ENCODE peak calls at places on chromosomes 12 and 14, in seven cellular contexts. M, Y, R, O, I, D and L are unnamed samples.
A peak's percentile ranks its signal among the peaks of the same experiment; 100 is the strongest.

GRCh38 chr14:90545966-90546751 is 149.3 kb downstream of the CALM1 start:
- DNase-seq in M (no peak), Y (no peak), R (no peak), O (no peak), I (no peak), D (peak; percentile 66), L (no peak)

GRCh38 chr14:55382483-55382882 is 29.1 kb downstream of the ATG14 start:
- DNase-seq in M (no peak), Y (no peak), R (no peak), O (no peak), I (no peak), D (no peak), L (no peak)

GRCh38 chr12:47943492-47944359 is 19.7 kb upstream of the TMEM106C start:
- DNase-seq in M (no peak), Y (no peak), R (no peak), O (peak; percentile 81), I (no peak), D (no peak), L (no peak)

GRCh38 chr12:88579572-88579940 is 715 bp downstream of the KITLG start:
- DNase-seq in M (peak; percentile 54), Y (peak; percentile 61), R (peak; percentile 41), O (peak; percentile 59), I (peak; percentile 41), D (peak; percentile 63), L (peak; percentile 75)

GRCh38 chr12:98405795-98406366 is 109.5 kb upstream of the TMPO start:
- DNase-seq in M (no peak), Y (no peak), R (no peak), O (no peak), I (no peak), D (no peak), L (no peak)

GRCh38 chr14:75442642-75443041 is 14.8 kb downstream of the JDP2 start:
- DNase-seq in M (no peak), Y (no peak), R (no peak), O (no peak), I (no peak), D (no peak), L (no peak)

GRCh38 chr12:113184900-113185179 is 438 bp downstream of the DDX54 start:
- DNase-seq in M (peak; percentile 93), Y (peak; percentile 88), R (peak; percentile 90), O (peak; percentile 85), I (peak; percentile 89), D (peak; percentile 94), L (peak; percentile 86)

GRCh38 chr14:91884664-91885063 is 17.3 kb upstream of the TC2N start:
- DNase-seq in M (no peak), Y (no peak), R (no peak), O (no peak), I (no peak), D (no peak), L (no peak)

GRCh38 chr12:109385339-109386078 is 37.8 kb downstream of the MYO1H start:
- DNase-seq in M (peak; percentile 48), Y (no peak), R (no peak), O (no peak), I (no peak), D (no peak), L (no peak)

GRCh38 chr12:62396750-62397149 is 69.9 kb upstream of the MON2 start:
- DNase-seq in M (no peak), Y (no peak), R (no peak), O (no peak), I (no peak), D (no peak), L (no peak)

GRCh38 chr12:105462841-105463240 is 132.3 kb downstream of the C12orf75 start:
- DNase-seq in M (no peak), Y (no peak), R (no peak), O (no peak), I (no peak), D (no peak), L (no peak)
- H3K27ac ChIP-seq in M (no peak overlapping the region), Y (no peak overlapping the region), R (no peak overlapping the region), O (no peak overlapping the region), I (no peak overlapping the region), D (no peak overlapping the region), L (no peak overlapping the region)

DNA sequence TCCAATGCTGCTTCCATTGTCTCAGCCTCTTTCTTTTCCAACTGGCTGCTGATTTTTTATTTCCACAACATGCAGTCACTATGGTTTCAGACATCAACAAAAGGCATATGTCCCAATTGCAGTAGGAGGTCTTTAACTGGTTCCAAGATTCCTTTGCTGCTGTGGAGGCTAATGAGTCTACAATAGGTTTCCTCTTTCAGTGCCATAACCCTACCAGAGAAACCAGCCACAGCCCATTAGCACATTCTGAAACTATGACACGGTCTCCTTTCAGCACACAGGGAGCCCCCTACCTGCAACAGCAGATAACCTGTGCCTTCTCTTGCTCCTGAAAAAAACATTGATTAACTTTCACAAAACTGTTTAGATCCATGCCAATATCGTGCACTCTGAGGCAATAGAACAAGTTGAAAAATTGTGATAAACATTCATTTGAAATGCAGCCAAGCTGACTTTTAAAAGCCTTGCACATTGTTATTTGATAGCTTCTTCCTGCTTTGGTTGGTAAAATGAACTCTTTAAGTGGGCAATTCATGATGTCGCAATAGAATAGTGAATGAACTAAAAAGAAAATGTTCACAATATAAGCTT is 32.4 kb downstream of the PLEKHG7 start:
- DNase-seq in M (peak; percentile 38), Y (peak; percentile 23), R (no peak), O (no peak), I (no peak), D (no peak), L (peak; percentile 11)
- H3K27ac ChIP-seq in M (peak overlapping the region; percentile 65), Y (no peak overlapping the region), R (no peak overlapping the region), O (no peak overlapping the region), I (no peak overlapping the region), D (peak overlapping the region; percentile 56), L (peak overlapping the region; percentile 30)

DNA sequence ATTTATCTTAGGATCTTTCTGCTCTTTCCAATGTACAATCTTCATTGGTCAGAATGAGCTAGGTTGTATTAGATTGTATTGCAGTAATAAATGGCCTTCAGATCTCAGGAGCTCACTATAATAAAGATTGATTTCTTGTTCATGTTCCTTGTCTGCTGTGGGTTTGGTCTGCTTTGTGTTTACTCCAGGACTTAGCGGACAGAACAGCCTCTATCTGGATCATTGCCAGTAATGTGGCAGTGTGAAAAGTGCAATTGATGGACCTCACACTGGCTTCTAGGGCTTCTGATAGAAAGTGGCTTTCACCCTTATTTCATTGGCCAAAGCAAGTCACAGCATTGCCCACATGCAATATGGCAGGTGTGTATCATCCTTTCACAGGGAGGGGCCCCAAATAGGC is 81.2 kb downstream of the BTG1 start:
- DNase-seq in M (no peak), Y (no peak), R (no peak), O (no peak), I (no peak), D (no peak), L (peak; percentile 46)
- H3K27ac ChIP-seq in M (peak overlapping the region; percentile 14), Y (peak overlapping the region; percentile 50), R (no peak overlapping the region), O (no peak overlapping the region), I (peak overlapping the region; percentile 65), D (no peak overlapping the region), L (peak overlapping the region; percentile 54)

GRCh38 chr12:8712572-8712971 is 14.8 kb downstream of the RIMKLB start:
- DNase-seq in M (no peak), Y (no peak), R (no peak), O (no peak), I (no peak), D (no peak), L (no peak)

DNA sequence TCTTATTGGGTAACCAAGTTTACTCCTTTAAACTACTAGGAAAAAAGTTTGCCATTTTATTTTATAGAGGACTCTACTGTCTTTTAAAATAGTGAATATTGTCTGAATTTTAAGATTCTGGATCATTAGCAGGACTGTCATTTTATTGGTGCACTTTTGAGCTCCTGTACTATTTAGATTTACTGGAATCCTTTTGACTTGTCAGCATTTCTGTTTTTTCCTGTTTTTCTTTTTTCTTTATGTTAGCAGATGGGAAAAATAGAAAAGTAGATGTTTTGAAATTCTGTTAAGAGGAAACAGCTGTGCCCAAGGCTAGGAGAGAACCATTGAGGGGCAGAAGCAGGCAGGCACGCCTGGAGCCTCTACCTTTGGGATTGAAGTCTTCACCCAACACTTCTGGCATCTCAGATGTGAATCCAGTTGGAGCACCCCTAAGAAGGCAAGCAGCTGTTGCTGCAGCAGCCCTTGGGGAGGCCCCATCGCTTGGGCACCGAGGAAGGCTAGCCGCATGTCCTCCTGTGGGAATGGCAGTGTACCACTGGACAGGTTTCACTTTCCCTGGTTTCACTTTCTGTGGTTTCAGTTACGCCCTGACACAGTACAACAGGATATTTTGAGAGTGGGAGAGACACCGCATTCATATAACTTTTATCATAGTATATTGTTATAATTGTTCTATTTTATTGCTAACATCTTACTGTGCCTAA is 11.5 kb downstream of the RIMKLB start:
- DNase-seq in M (no peak), Y (no peak), R (no peak), O (no peak), I (no peak), D (no peak), L (no peak)
- H3K27ac ChIP-seq in M (no peak overlapping the region), Y (peak overlapping the region; percentile 7), R (no peak overlapping the region), O (peak overlapping the region; percentile 34), I (no peak overlapping the region), D (peak overlapping the region; percentile 69), L (no peak overlapping the region)